ENCODE peak calls at places on chromosomes 12 and 14, in seven cellular contexts. One of them, this sample, is unnamed.

GRCh38 chr12:133225527-133225926 is 10.2 kb downstream of the ANHX start:
- DNase-seq in GM04504: no peak
- DNase-seq in CD8-positive, alpha-beta memory T cell: no peak
- DNase-seq in MV-4-11: no peak
- DNase-seq in left ventricle myocardium superior: no peak
- DNase-seq in type B pancreatic cell: no peak
- DNase-seq in endothelial cell: no peak
- DNase-seq in this sample: no peak

GRCh38 chr14:53011053-53011462 is 60.2 kb upstream of the FERMT2 start:
- DNase-seq in GM04504: peak
- DNase-seq in CD8-positive, alpha-beta memory T cell: no peak
- DNase-seq in MV-4-11: no peak
- DNase-seq in left ventricle myocardium superior: peak
- DNase-seq in type B pancreatic cell: no peak
- DNase-seq in endothelial cell: no peak
- DNase-seq in this sample: peak

GRCh38 chr12:13597166-13597565 is 384.2 kb downstream of the GRIN2B start:
- DNase-seq in GM04504: no peak
- DNase-seq in CD8-positive, alpha-beta memory T cell: no peak
- DNase-seq in MV-4-11: no peak
- DNase-seq in left ventricle myocardium superior: no peak
- DNase-seq in type B pancreatic cell: no peak
- DNase-seq in endothelial cell: no peak
- DNase-seq in this sample: no peak

GRCh38 chr14:21044106-21044618 is 2.0 kb downstream of the RNASE7 start:
- DNase-seq in GM04504: no peak
- DNase-seq in CD8-positive, alpha-beta memory T cell: no peak
- DNase-seq in MV-4-11: no peak
- DNase-seq in left ventricle myocardium superior: peak
- DNase-seq in type B pancreatic cell: no peak
- DNase-seq in endothelial cell: no peak
- DNase-seq in this sample: peak

GRCh38 chr12:90510948-90511347 is 444.0 kb downstream of the CCER1 start:
- DNase-seq in GM04504: no peak
- DNase-seq in CD8-positive, alpha-beta memory T cell: no peak
- DNase-seq in MV-4-11: peak
- DNase-seq in left ventricle myocardium superior: no peak
- DNase-seq in type B pancreatic cell: no peak
- DNase-seq in endothelial cell: no peak
- DNase-seq in this sample: no peak

GRCh38 chr14:49876563-49877127 is 16.2 kb upstream of the ARF6 start:
- DNase-seq in GM04504: no peak
- DNase-seq in CD8-positive, alpha-beta memory T cell: no peak
- DNase-seq in MV-4-11: no peak
- DNase-seq in left ventricle myocardium superior: no peak
- DNase-seq in type B pancreatic cell: no peak
- DNase-seq in endothelial cell: no peak
- DNase-seq in this sample: no peak

GRCh38 chr12:104855599-104855998 is 102.5 kb downstream of the SLC41A2 start:
- DNase-seq in GM04504: no peak
- DNase-seq in CD8-positive, alpha-beta memory T cell: no peak
- DNase-seq in MV-4-11: no peak
- DNase-seq in left ventricle myocardium superior: no peak
- DNase-seq in type B pancreatic cell: no peak
- DNase-seq in endothelial cell: no peak
- DNase-seq in this sample: no peak

GRCh38 chr12:122837306-122838265 is 2.3 kb downstream of the HIP1R start:
- DNase-seq in GM04504: no peak
- DNase-seq in CD8-positive, alpha-beta memory T cell: no peak
- DNase-seq in MV-4-11: no peak
- DNase-seq in left ventricle myocardium superior: no peak
- DNase-seq in type B pancreatic cell: no peak
- DNase-seq in endothelial cell: no peak
- DNase-seq in this sample: no peak

GRCh38 chr14:37599527-37600368 is 4.3 kb downstream of the TTC6 start:
- DNase-seq in GM04504: no peak
- DNase-seq in CD8-positive, alpha-beta memory T cell: no peak
- DNase-seq in MV-4-11: no peak
- DNase-seq in left ventricle myocardium superior: no peak
- DNase-seq in type B pancreatic cell: no peak
- DNase-seq in endothelial cell: peak
- DNase-seq in this sample: no peak

GRCh38 chr12:131893605-131894312 is 663 bp upstream of the ULK1 start:
- DNase-seq in GM04504: no peak
- DNase-seq in CD8-positive, alpha-beta memory T cell: no peak
- DNase-seq in MV-4-11: no peak
- DNase-seq in left ventricle myocardium superior: no peak
- DNase-seq in type B pancreatic cell: no peak
- DNase-seq in endothelial cell: no peak
- DNase-seq in this sample: no peak

GRCh38 chr14:41605550-41606248 is 977 bp upstream of the LRFN5 start:
- DNase-seq in GM04504: no peak
- DNase-seq in CD8-positive, alpha-beta memory T cell: no peak
- DNase-seq in MV-4-11: no peak
- DNase-seq in left ventricle myocardium superior: no peak
- DNase-seq in type B pancreatic cell: peak
- DNase-seq in endothelial cell: peak
- DNase-seq in this sample: peak

GRCh38 chr14:69991422-69991821 is 112.2 kb downstream of the SMOC1 start:
- DNase-seq in GM04504: no peak
- DNase-seq in CD8-positive, alpha-beta memory T cell: no peak
- DNase-seq in MV-4-11: no peak
- DNase-seq in left ventricle myocardium superior: no peak
- DNase-seq in type B pancreatic cell: no peak
- DNase-seq in endothelial cell: no peak
- DNase-seq in this sample: no peak

GRCh38 chr14:53450871-53451270 is 297.7 kb upstream of the DDHD1 start:
- DNase-seq in GM04504: no peak
- DNase-seq in CD8-positive, alpha-beta memory T cell: no peak
- DNase-seq in MV-4-11: no peak
- DNase-seq in left ventricle myocardium superior: no peak
- DNase-seq in type B pancreatic cell: no peak
- DNase-seq in endothelial cell: no peak
- DNase-seq in this sample: no peak

GRCh38 chr12:82627799-82628198 is 58.9 kb upstream of the TMTC2 start:
- DNase-seq in GM04504: peak
- DNase-seq in CD8-positive, alpha-beta memory T cell: no peak
- DNase-seq in MV-4-11: no peak
- DNase-seq in left ventricle myocardium superior: no peak
- DNase-seq in type B pancreatic cell: no peak
- DNase-seq in endothelial cell: no peak
- DNase-seq in this sample: no peak

GRCh38 chr12:39032034-39032433 is 126.6 kb upstream of the CPNE8 start:
- DNase-seq in GM04504: no peak
- DNase-seq in CD8-positive, alpha-beta memory T cell: no peak
- DNase-seq in MV-4-11: no peak
- DNase-seq in left ventricle myocardium superior: no peak
- DNase-seq in type B pancreatic cell: no peak
- DNase-seq in endothelial cell: no peak
- DNase-seq in this sample: no peak

GRCh38 chr12:108273217-108273616 is 65.9 kb downstream of the CMKLR1 start:
- DNase-seq in GM04504: no peak
- DNase-seq in CD8-positive, alpha-beta memory T cell: no peak
- DNase-seq in MV-4-11: no peak
- DNase-seq in left ventricle myocardium superior: no peak
- DNase-seq in type B pancreatic cell: no peak
- DNase-seq in endothelial cell: no peak
- DNase-seq in this sample: no peak

GRCh38 chr12:66662729-66663128 is 16.1 kb downstream of the GRIP1 start:
- DNase-seq in GM04504: peak
- DNase-seq in CD8-positive, alpha-beta memory T cell: no peak
- DNase-seq in MV-4-11: no peak
- DNase-seq in left ventricle myocardium superior: no peak
- DNase-seq in type B pancreatic cell: no peak
- DNase-seq in endothelial cell: no peak
- DNase-seq in this sample: no peak

GRCh38 chr14:31154956-31155355 is 52.6 kb downstream of the HECTD1 start:
- DNase-seq in GM04504: no peak
- DNase-seq in CD8-positive, alpha-beta memory T cell: no peak
- DNase-seq in MV-4-11: no peak
- DNase-seq in left ventricle myocardium superior: no peak
- DNase-seq in type B pancreatic cell: no peak
- DNase-seq in endothelial cell: no peak
- DNase-seq in this sample: no peak

GRCh38 chr12:113955109-113955970 is 10.8 kb downstream of the RBM19 start:
- DNase-seq in GM04504: no peak
- DNase-seq in CD8-positive, alpha-beta memory T cell: no peak
- DNase-seq in MV-4-11: no peak
- DNase-seq in left ventricle myocardium superior: no peak
- DNase-seq in type B pancreatic cell: no peak
- DNase-seq in endothelial cell: peak
- DNase-seq in this sample: no peak

GRCh38 chr12:122318607-122319311 is 52.5 kb upstream of the VPS33A start:
- DNase-seq in GM04504: peak
- DNase-seq in CD8-positive, alpha-beta memory T cell: no peak
- DNase-seq in MV-4-11: no peak
- DNase-seq in left ventricle myocardium superior: no peak
- DNase-seq in type B pancreatic cell: no peak
- DNase-seq in endothelial cell: no peak
- DNase-seq in this sample: no peak

GRCh38 chr12:109601557-109601956 is 28.0 kb downstream of the MVK start:
- DNase-seq in GM04504: no peak
- DNase-seq in CD8-positive, alpha-beta memory T cell: no peak
- DNase-seq in MV-4-11: no peak
- DNase-seq in left ventricle myocardium superior: no peak
- DNase-seq in type B pancreatic cell: no peak
- DNase-seq in endothelial cell: no peak
- DNase-seq in this sample: no peak

GRCh38 chr14:67526676-67527459 is 6.2 kb upstream of the PLEKHH1 start:
- DNase-seq in GM04504: no peak
- DNase-seq in CD8-positive, alpha-beta memory T cell: peak
- DNase-seq in MV-4-11: peak
- DNase-seq in left ventricle myocardium superior: no peak
- DNase-seq in type B pancreatic cell: no peak
- DNase-seq in endothelial cell: peak
- DNase-seq in this sample: no peak

GRCh38 chr12:49928476-49928875 is 22.1 kb upstream of the AQP2 start:
- DNase-seq in GM04504: no peak
- DNase-seq in CD8-positive, alpha-beta memory T cell: no peak
- DNase-seq in MV-4-11: no peak
- DNase-seq in left ventricle myocardium superior: no peak
- DNase-seq in type B pancreatic cell: no peak
- DNase-seq in endothelial cell: no peak
- DNase-seq in this sample: no peak

GRCh38 chr14:100711493-100711892 is 15.2 kb upstream of the DLK1 start:
- DNase-seq in GM04504: no peak
- DNase-seq in CD8-positive, alpha-beta memory T cell: no peak
- DNase-seq in MV-4-11: no peak
- DNase-seq in left ventricle myocardium superior: peak
- DNase-seq in type B pancreatic cell: no peak
- DNase-seq in endothelial cell: no peak
- DNase-seq in this sample: peak

GRCh38 chr12:70648191-70648590 is 11.0 kb upstream of the PTPRB start:
- DNase-seq in GM04504: no peak
- DNase-seq in CD8-positive, alpha-beta memory T cell: no peak
- DNase-seq in MV-4-11: no peak
- DNase-seq in left ventricle myocardium superior: no peak
- DNase-seq in type B pancreatic cell: no peak
- DNase-seq in endothelial cell: no peak
- DNase-seq in this sample: no peak

GRCh38 chr12:96906849-96907664 is at the start of gene NEDD1:
- DNase-seq in GM04504: peak
- DNase-seq in CD8-positive, alpha-beta memory T cell: peak
- DNase-seq in MV-4-11: peak
- DNase-seq in left ventricle myocardium superior: peak
- DNase-seq in type B pancreatic cell: peak
- DNase-seq in endothelial cell: peak
- DNase-seq in this sample: peak

GRCh38 chr12:11650279-11650696 is 814 bp downstream of the ETV6 start:
- DNase-seq in GM04504: no peak
- DNase-seq in CD8-positive, alpha-beta memory T cell: no peak
- DNase-seq in MV-4-11: no peak
- DNase-seq in left ventricle myocardium superior: no peak
- DNase-seq in type B pancreatic cell: no peak
- DNase-seq in endothelial cell: peak
- DNase-seq in this sample: no peak

GRCh38 chr14:89428556-89429196 is 11.6 kb upstream of the FOXN3 start:
- DNase-seq in GM04504: no peak
- DNase-seq in CD8-positive, alpha-beta memory T cell: no peak
- DNase-seq in MV-4-11: no peak
- DNase-seq in left ventricle myocardium superior: peak
- DNase-seq in type B pancreatic cell: no peak
- DNase-seq in endothelial cell: no peak
- DNase-seq in this sample: peak

GRCh38 chr14:63644741-63645140 is 3.1 kb upstream of the WDR89 start:
- DNase-seq in GM04504: no peak
- DNase-seq in CD8-positive, alpha-beta memory T cell: no peak
- DNase-seq in MV-4-11: no peak
- DNase-seq in left ventricle myocardium superior: no peak
- DNase-seq in type B pancreatic cell: no peak
- DNase-seq in endothelial cell: no peak
- DNase-seq in this sample: no peak

GRCh38 chr14:101050901-101051490 is 147.5 kb upstream of the RTL1 start:
- DNase-seq in GM04504: no peak
- DNase-seq in CD8-positive, alpha-beta memory T cell: no peak
- DNase-seq in MV-4-11: no peak
- DNase-seq in left ventricle myocardium superior: no peak
- DNase-seq in type B pancreatic cell: no peak
- DNase-seq in endothelial cell: no peak
- DNase-seq in this sample: no peak

GRCh38 chr12:62123721-62124203 is 136.4 kb upstream of the USP15 start:
- DNase-seq in GM04504: peak
- DNase-seq in CD8-positive, alpha-beta memory T cell: no peak
- DNase-seq in MV-4-11: peak
- DNase-seq in left ventricle myocardium superior: no peak
- DNase-seq in type B pancreatic cell: no peak
- DNase-seq in endothelial cell: peak
- DNase-seq in this sample: no peak

GRCh38 chr12:100574262-100575074 is 984 bp downstream of the GAS2L3 start:
- DNase-seq in GM04504: no peak
- DNase-seq in CD8-positive, alpha-beta memory T cell: no peak
- DNase-seq in MV-4-11: no peak
- DNase-seq in left ventricle myocardium superior: peak
- DNase-seq in type B pancreatic cell: no peak
- DNase-seq in endothelial cell: no peak
- DNase-seq in this sample: no peak

GRCh38 chr14:96204151-96205058 is at the start of gene BDKRB2:
- DNase-seq in GM04504: peak
- DNase-seq in CD8-positive, alpha-beta memory T cell: no peak
- DNase-seq in MV-4-11: peak
- DNase-seq in left ventricle myocardium superior: peak
- DNase-seq in type B pancreatic cell: no peak
- DNase-seq in endothelial cell: peak
- DNase-seq in this sample: peak

GRCh38 chr12:111446044-111446581 is 40.4 kb downstream of the SH2B3 start:
- DNase-seq in GM04504: no peak
- DNase-seq in CD8-positive, alpha-beta memory T cell: no peak
- DNase-seq in MV-4-11: no peak
- DNase-seq in left ventricle myocardium superior: peak
- DNase-seq in type B pancreatic cell: peak
- DNase-seq in endothelial cell: peak
- DNase-seq in this sample: peak

GRCh38 chr12:45343269-45344051 is 127.6 kb downstream of the ANO6 start:
- DNase-seq in GM04504: no peak
- DNase-seq in CD8-positive, alpha-beta memory T cell: no peak
- DNase-seq in MV-4-11: no peak
- DNase-seq in left ventricle myocardium superior: peak
- DNase-seq in type B pancreatic cell: no peak
- DNase-seq in endothelial cell: no peak
- DNase-seq in this sample: peak

GRCh38 chr12:93813181-93813580 is 136.0 kb downstream of the CRADD start:
- DNase-seq in GM04504: no peak
- DNase-seq in CD8-positive, alpha-beta memory T cell: no peak
- DNase-seq in MV-4-11: no peak
- DNase-seq in left ventricle myocardium superior: no peak
- DNase-seq in type B pancreatic cell: no peak
- DNase-seq in endothelial cell: no peak
- DNase-seq in this sample: no peak

GRCh38 chr12:92735131-92735721 is 32.4 kb downstream of the PLEKHG7 start:
- DNase-seq in GM04504: peak
- DNase-seq in CD8-positive, alpha-beta memory T cell: no peak
- DNase-seq in MV-4-11: peak
- DNase-seq in left ventricle myocardium superior: no peak
- DNase-seq in type B pancreatic cell: no peak
- DNase-seq in endothelial cell: no peak
- DNase-seq in this sample: no peak

GRCh38 chr14:74081491-74081890 is 2.8 kb downstream of the ALDH6A1 start:
- DNase-seq in GM04504: no peak
- DNase-seq in CD8-positive, alpha-beta memory T cell: no peak
- DNase-seq in MV-4-11: no peak
- DNase-seq in left ventricle myocardium superior: no peak
- DNase-seq in type B pancreatic cell: no peak
- DNase-seq in endothelial cell: no peak
- DNase-seq in this sample: no peak

This sample was measured in Right ventricle myocardium superior.